ENCODE peak calls at places on chromosomes 3 and 15, in eight cellular contexts. B is coronary artery; M is HepG2; X is K562; V is spleen; U is CD4-positive, alpha-beta T cell; Q is B cell; H is PC-9. Y is an unnamed sample.

GRCh38 chr3:170697803-170698350 is 112.0 kb upstream of the SLC7A14 start:
- DNase-seq in Q (no peak), V (no peak), B (no peak), H (no peak), M (no peak), U (no peak), X (no peak), Y (no peak)

GRCh38 chr3:47404955-47405790 is 24.4 kb downstream of the PTPN23 start:
- DNase-seq in M (no peak), V (no peak), B (no peak), Q (no peak), U (no peak), X (no peak), H (no peak), Y (no peak)

GRCh38 chr15:71791975-71792374 is 18.4 kb upstream of the NR2E3 start:
- DNase-seq in H (no peak), X (no peak), U (no peak), Q (no peak), M (no peak), B (peak), V (no peak), Y (no peak)

GRCh38 chr15:71128939-71129562 is 13.8 kb downstream of the THSD4 start:
- DNase-seq in U (no peak), X (no peak), V (no peak), Q (no peak), H (no peak), B (no peak), M (no peak), Y (no peak)

GRCh38 chr15:71093089-71094024 is 21.9 kb upstream of the THSD4 start:
- DNase-seq in V (no peak), B (no peak), X (no peak), Q (no peak), M (no peak), H (peak), U (no peak), Y (no peak)

GRCh38 chr15:33131880-33132279 is 62.6 kb downstream of the FMN1 start:
- DNase-seq in X (no peak), M (no peak), U (no peak), B (no peak), V (no peak), Q (no peak), H (no peak), Y (no peak)

GRCh38 chr3:121957674-121958419 is 63.6 kb downstream of the SLC15A2 start:
- DNase-seq in Q (peak), X (no peak), M (no peak), V (no peak), B (no peak), U (no peak), H (no peak), Y (no peak)

GRCh38 chr15:68812596-68813548 is 7.8 kb downstream of the ANP32A start:
- DNase-seq in H (no peak), U (no peak), V (no peak), X (no peak), M (no peak), B (no peak), Q (no peak), Y (no peak)

GRCh38 chr3:186124618-186125017 is 15.7 kb upstream of the ETV5 start:
- DNase-seq in B (no peak), U (no peak), X (no peak), V (no peak), Q (no peak), M (no peak), H (no peak), Y (no peak)

GRCh38 chr3:10289785-10290355 is 2.9 kb downstream of the GHRL start:
- DNase-seq in Q (no peak), U (no peak), X (no peak), M (no peak), V (no peak), B (no peak), H (no peak), Y (no peak)

GRCh38 chr3:41317298-41317697 is 118.0 kb downstream of the CTNNB1 start:
- DNase-seq in X (no peak), B (no peak), V (no peak), H (no peak), Q (no peak), U (no peak), M (no peak), Y (no peak)

GRCh38 chr15:96272427-96272826 is 58.1 kb upstream of the NR2F2 start:
- DNase-seq in H (no peak), M (no peak), X (no peak), B (no peak), V (no peak), U (no peak), Q (no peak), Y (no peak)

GRCh38 chr15:96274698-96275097 is 55.8 kb upstream of the NR2F2 start:
- DNase-seq in V (no peak), M (no peak), H (peak), X (no peak), Q (no peak), U (no peak), B (no peak), Y (no peak)

GRCh38 chr15:96276438-96277210 is 53.9 kb upstream of the NR2F2 start:
- DNase-seq in H (peak), U (no peak), X (no peak), B (no peak), M (no peak), Q (no peak), V (no peak), Y (no peak)

GRCh38 chr15:96273317-96274086 is 57.0 kb upstream of the NR2F2 start:
- DNase-seq in H (peak), X (peak), Q (no peak), M (no peak), B (no peak), U (no peak), V (no peak), Y (no peak)

GRCh38 chr15:96274087-96274440 is 56.4 kb upstream of the NR2F2 start:
- DNase-seq in U (no peak), X (no peak), H (no peak), V (no peak), M (no peak), Q (no peak), B (no peak), Y (no peak)
- TF ChIP-seq CTCF in U (no peak), X (no peak), H (no peak), V (no peak), M (no peak), Q (no peak), B (no peak), Y (no peak)

GRCh38 chr3:50625879-50626182 is 8.9 kb downstream of the MAPKAPK3 start:
- DNase-seq in Q (no peak), H (no peak), V (no peak), B (no peak), M (no peak), U (no peak), X (no peak), Y (no peak)

GRCh38 chr3:50628601-50629000 is 11.7 kb downstream of the MAPKAPK3 start:
- DNase-seq in U (no peak), X (no peak), M (no peak), V (no peak), Q (no peak), B (no peak), H (no peak), Y (no peak)

GRCh38 chr3:50625131-50625878 is 8.4 kb downstream of the MAPKAPK3 start:
- DNase-seq in H (no peak), Q (no peak), B (no peak), M (no peak), V (no peak), X (no peak), U (no peak), Y (no peak)

GRCh38 chr3:50626406-50626805 is 9.5 kb downstream of the MAPKAPK3 start:
- DNase-seq in B (no peak), H (no peak), U (no peak), Q (no peak), M (no peak), V (no peak), X (no peak), Y (no peak)

GRCh38 chr3:50627407-50628051 is 10.6 kb downstream of the MAPKAPK3 start:
- DNase-seq in H (peak), U (no peak), B (no peak), V (no peak), X (no peak), M (no peak), Q (no peak), Y (no peak)
- TF ChIP-seq CTCF in H (peak), U (no peak), B (no peak), V (no peak), X (peak), M (peak), Q (no peak), Y (no peak)

DNA sequence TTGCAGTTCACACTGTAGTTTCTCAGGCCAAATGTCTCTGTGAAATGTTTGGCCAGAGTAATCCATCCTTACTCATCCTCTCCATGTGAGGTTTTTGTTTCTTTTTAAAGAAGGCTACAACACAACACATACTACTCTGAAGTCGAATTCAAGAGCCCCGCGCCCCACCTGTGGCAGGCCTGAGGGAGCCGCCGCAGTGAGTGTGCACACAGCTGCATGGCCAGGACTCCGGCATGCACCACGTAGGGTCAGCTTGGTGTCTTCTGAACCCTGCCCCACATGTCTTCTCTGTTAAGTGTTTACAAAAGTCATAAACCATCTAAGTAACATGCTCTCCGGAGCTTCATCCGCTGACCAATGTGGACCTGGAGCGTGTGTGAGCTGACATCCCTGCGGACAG is 58.7 kb downstream of the PGPEP1L start:
- DNase-seq in U (no peak), X (no peak), B (no peak), H (no peak), V (peak), Q (no peak), M (no peak), Y (no peak)
- TF ChIP-seq CTCF in U (no peak), X (no peak), B (no peak), H (no peak), V (no peak), Q (no peak), M (no peak), Y (no peak)

GRCh38 chr15:57376695-57377477 is 581 bp downstream of the CGNL1 start:
- DNase-seq in U (no peak), M (peak), X (no peak), H (no peak), B (no peak), V (no peak), Q (peak), Y (peak)
- TF ChIP-seq CTCF in U (no peak), M (no peak), X (no peak), H (no peak), B (no peak), V (no peak), Q (no peak), Y (no peak)

GRCh38 chr3:155984791-155985417 is 114.5 kb downstream of the GMPS start:
- DNase-seq in M (no peak), Q (no peak), U (no peak), B (no peak), H (no peak), V (no peak), X (no peak), Y (no peak)

GRCh38 chr3:155989536-155989935 is 119.1 kb downstream of the GMPS start:
- DNase-seq in M (no peak), V (no peak), X (no peak), Q (no peak), B (no peak), U (no peak), H (no peak), Y (no peak)

GRCh38 chr3:155981669-155982068 is 111.2 kb downstream of the GMPS start:
- DNase-seq in X (no peak), U (no peak), B (no peak), V (no peak), M (no peak), H (no peak), Q (no peak), Y (no peak)

GRCh38 chr3:155979746-155980145 is 109.3 kb downstream of the GMPS start:
- DNase-seq in H (no peak), Q (no peak), X (no peak), U (no peak), B (no peak), M (no peak), V (no peak), Y (no peak)

DNA sequence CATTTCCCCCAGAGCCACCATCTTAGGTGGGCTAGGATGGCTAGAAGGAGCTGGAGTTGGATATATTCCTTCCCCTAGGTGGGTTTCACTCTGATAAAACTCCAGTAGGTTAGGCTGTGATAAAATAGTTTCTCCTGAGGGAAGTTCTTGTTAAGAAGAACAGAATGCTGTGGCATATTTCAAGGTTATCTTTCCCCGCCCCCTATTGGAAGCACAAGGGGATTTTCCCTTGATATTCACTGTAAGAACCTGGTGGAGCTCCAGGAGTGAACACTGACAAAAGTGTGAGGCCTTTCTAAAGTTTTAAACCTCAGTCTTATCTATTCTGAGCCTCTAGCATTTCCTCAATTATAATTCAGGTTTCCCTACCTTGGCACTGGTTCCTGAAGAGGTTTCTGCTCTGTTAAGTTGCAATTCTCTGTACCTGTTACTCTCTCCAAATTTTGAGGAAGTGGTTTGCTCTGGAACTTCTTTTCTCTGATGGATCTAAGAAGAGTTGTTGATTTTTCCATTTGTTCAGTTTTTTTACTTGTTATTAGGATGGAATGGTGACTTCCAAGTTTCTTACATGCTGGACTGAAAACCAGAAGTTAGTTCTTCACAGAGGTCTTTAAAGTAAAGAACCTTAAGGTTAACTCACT is 113.5 kb downstream of the GMPS start:
- DNase-seq in B (no peak), X (peak), U (no peak), V (no peak), H (no peak), M (no peak), Q (no peak), Y (no peak)
- TF ChIP-seq CTCF in B (no peak), X (peak), U (no peak), V (no peak), H (no peak), M (peak), Q (no peak), Y (no peak)

GRCh38 chr15:90086868-90087268 is 15.4 kb downstream of the IDH2 start:
- DNase-seq in V (peak), B (no peak), H (no peak), U (peak), X (peak), M (peak), Q (peak), Y (no peak)
- TF ChIP-seq CTCF in V (peak), B (peak), H (peak), U (peak), X (peak), M (peak), Q (peak), Y (peak)

DNA sequence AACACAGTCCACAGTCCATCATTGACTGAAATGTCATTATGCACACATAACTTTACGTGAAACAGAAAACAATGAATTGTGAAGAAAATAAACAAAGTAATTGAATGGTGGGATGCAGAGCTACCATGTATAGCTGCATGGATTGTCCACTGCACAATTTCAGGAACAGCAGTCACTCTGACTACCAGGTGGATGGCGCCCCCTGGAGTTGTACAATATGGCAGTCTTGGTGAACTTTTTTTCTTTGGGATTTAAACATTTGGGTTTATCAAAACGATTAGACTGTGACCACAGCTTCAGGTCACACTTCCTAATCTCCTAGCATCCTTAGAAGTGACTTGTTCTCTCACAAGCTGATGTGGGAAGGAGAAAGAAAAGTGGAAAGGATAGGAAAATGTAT is 48.9 kb upstream of the TCF12 start:
- DNase-seq in U (no peak), M (no peak), V (no peak), B (no peak), H (no peak), Q (peak), X (no peak), Y (no peak)
- TF ChIP-seq CTCF in U (peak), M (peak), V (peak), B (peak), H (no peak), Q (peak), X (peak), Y (peak)

Y was measured in progenitor cell of endocrine pancreas.